ENCODE peak calls at places on chromosome 15, in six cellular contexts. H, B, A, V, I and G are unnamed samples.

GRCh38 chr15:83064859-83065258 is 2.2 kb downstream of the BTBD1 start:
- DNase-seq in H (no peak), B (no peak), A (no peak), V (no peak), I (no peak), G (no peak)

GRCh38 chr15:62393196-62393595 is 228.1 kb upstream of the C2CD4B start:
- DNase-seq in H (no peak), B (no peak), A (no peak), V (no peak), I (no peak), G (no peak)

GRCh38 chr15:88482263-88482662 is 14.8 kb downstream of the MRPS11 start:
- DNase-seq in H (no peak), B (no peak), A (no peak), V (no peak), I (no peak), G (no peak)

GRCh38 chr15:97706059-97706458 is 254.4 kb upstream of the ARRDC4 start:
- DNase-seq in H (no peak), B (no peak), A (no peak), V (no peak), I (no peak), G (no peak)

GRCh38 chr15:70234256-70234965 is 136.7 kb upstream of the TLE3 start:
- DNase-seq in H (peak; percentile 91), B (no peak), A (no peak), V (peak; percentile 79), I (no peak), G (no peak)

GRCh38 chr15:36571301-36571700 is 8.1 kb upstream of the CDIN1 start:
- DNase-seq in H (no peak), B (no peak), A (no peak), V (peak; percentile 47), I (no peak), G (no peak)

GRCh38 chr15:76223521-76223920 is 87.7 kb downstream of the ETFA start:
- DNase-seq in H (no peak), B (no peak), A (no peak), V (no peak), I (no peak), G (no peak)

GRCh38 chr15:60364306-60364924 is 33.4 kb downstream of the ANXA2 start:
- DNase-seq in H (peak; percentile 22), B (no peak), A (no peak), V (no peak), I (no peak), G (no peak)

GRCh38 chr15:55824857-55825613 is 82.1 kb upstream of the PRTG start:
- DNase-seq in H (no peak), B (peak; percentile 46), A (no peak), V (no peak), I (no peak), G (no peak)

GRCh38 chr15:27412413-27412812 is 441.4 kb downstream of the GABRG3 start:
- DNase-seq in H (no peak), B (peak; percentile 94), A (no peak), V (no peak), I (no peak), G (no peak)

GRCh38 chr15:80567721-80568157 is 127.4 kb upstream of the ABHD17C start:
- DNase-seq in H (peak; percentile 92), B (peak; percentile 69), A (no peak), V (peak; percentile 86), I (no peak), G (no peak)